ENCODE peak calls at places on chromosomes 16 and 17, in four cellular contexts. J is CD4-positive, alpha-beta memory T cell; E is GM23248; P is thoracic aorta. N is an unnamed sample.
A peak's percentile ranks its signal among the peaks of the same experiment; 100 is the strongest.

GRCh38 chr16:73275024-73275423 is 227.1 kb upstream of the ZFHX3 start:
- DNase-seq in J (no peak), E (no peak), P (no peak), N (no peak)

GRCh38 chr17:37310940-37311339 is 64.8 kb upstream of the C17orf78 start:
- DNase-seq in J (no peak), E (peak; percentile 20), P (no peak), N (no peak)

GRCh38 chr16:13529193-13529982 is 390.6 kb upstream of the ERCC4 start:
- DNase-seq in J (no peak), E (no peak), P (no peak), N (no peak)

GRCh38 chr17:68301438-68301959 is 10.2 kb downstream of the ARSG start:
- DNase-seq in J (no peak), E (no peak), P (no peak), N (no peak)

GRCh38 chr17:51120357-51120738 is 320 bp downstream of the SPAG9 start:
- DNase-seq in J (peak; percentile 64), E (no peak), P (no peak), N (no peak)

GRCh38 chr17:79563237-79564013 is 47.4 kb downstream of the RBFOX3 start:
- DNase-seq in J (no peak), E (peak; percentile 32), P (no peak), N (no peak)

GRCh38 chr17:71850792-71851191 is 270.0 kb upstream of the SOX9 start:
- DNase-seq in J (no peak), E (no peak), P (no peak), N (no peak)

GRCh38 chr17:57033296-57033695 is 51.8 kb upstream of the AKAP1 start:
- DNase-seq in J (no peak), E (no peak), P (peak; percentile 50), N (no peak)

GRCh38 chr16:27219161-27219560 is 15.8 kb downstream of the KDM8 start:
- DNase-seq in J (no peak), E (no peak), P (no peak), N (no peak)

GRCh38 chr17:74527081-74527480 is 4.2 kb downstream of the CD300LB start:
- DNase-seq in J (no peak), E (no peak), P (no peak), N (no peak)

GRCh38 chr16:79519448-79519847 is 81.1 kb downstream of the MAF start:
- DNase-seq in J (no peak), E (no peak), P (no peak), N (peak; percentile 75)

GRCh38 chr17:62809656-62810055 is 1.5 kb upstream of the MARCHF10 start:
- DNase-seq in J (no peak), E (peak; percentile 38), P (no peak), N (no peak)

GRCh38 chr17:61234102-61234750 is 165.4 kb upstream of the TBX2 start:
- DNase-seq in J (no peak), E (no peak), P (no peak), N (no peak)

GRCh38 chr17:34370376-34370996 is 7.5 kb upstream of the CCL1 start:
- DNase-seq in J (no peak), E (no peak), P (no peak), N (no peak)

GRCh38 chr17:77800832-77801231 is 157.7 kb upstream of the TNRC6C start:
- DNase-seq in J (no peak), E (no peak), P (no peak), N (no peak)

GRCh38 chr17:31907342-31907975 is 6.0 kb upstream of the UTP6 start:
- DNase-seq in J (no peak), E (peak; percentile 51), P (no peak), N (peak; percentile 70)

GRCh38 chr17:29712677-29713076 is 90.0 kb upstream of the CORO6 start:
- DNase-seq in J (no peak), E (no peak), P (no peak), N (no peak)

GRCh38 chr16:68533937-68534336 is 5.2 kb upstream of the ZFP90 start:
- DNase-seq in J (no peak), E (no peak), P (no peak), N (no peak)
- H3K27me3 ChIP-seq in J (no peaks in the 10 kb centered on the region), E (no peaks in the 10 kb centered on the region), P (no peaks in the 10 kb centered on the region), N (no peaks in the 10 kb centered on the region)

GRCh38 chr16:35572186-35572585 is 2112.8 kb downstream of the TP53TG3F start:
- DNase-seq in J (no peak), E (no peak), P (no peak), N (no peak)

GRCh38 chr16:35565626-35566025 is 2106.2 kb downstream of the TP53TG3F start:
- DNase-seq in J (no peak), E (no peak), P (no peak), N (no peak)

GRCh38 chr16:35573407-35573806 is 2114.0 kb downstream of the TP53TG3F start:
- DNase-seq in J (no peak), E (no peak), P (no peak), N (no peak)

GRCh38 chr16:35570946-35571345 is 2111.5 kb downstream of the TP53TG3F start:
- DNase-seq in J (no peak), E (no peak), P (no peak), N (no peak)

GRCh38 chr16:35569413-35569812 is 2110.0 kb downstream of the TP53TG3F start:
- DNase-seq in J (no peak), E (no peak), P (no peak), N (no peak)
- H3K9me3 ChIP-seq in J (no peaks in the 10 kb centered on the region), E (no peaks in the 10 kb centered on the region), P (no peaks in the 10 kb centered on the region), N (no peaks in the 10 kb centered on the region)

DNA sequence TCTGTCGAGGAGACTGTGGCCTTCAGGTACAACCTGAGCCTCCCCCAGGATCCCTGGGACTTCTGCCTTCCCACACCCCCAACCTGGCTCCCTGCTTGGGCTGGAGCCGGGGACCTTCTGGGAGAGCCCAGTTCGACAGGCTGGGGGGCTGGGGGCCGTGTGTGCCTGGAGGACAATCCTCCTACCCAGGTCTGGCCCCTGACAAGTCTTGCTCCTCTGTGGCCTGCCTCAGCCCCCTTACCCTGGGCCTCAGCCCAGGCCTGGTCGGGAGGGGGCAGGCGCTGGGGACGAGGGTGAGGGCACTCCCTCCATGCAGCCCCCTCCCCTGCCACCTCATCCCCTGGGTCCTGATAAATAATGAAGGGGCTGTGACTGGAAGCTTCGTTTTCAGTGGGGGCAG is 5.2 kb upstream of the BAHCC1 start:
- DNase-seq in J (no peak), E (no peak), P (no peak), N (peak; percentile 66)
- H3K27me3 ChIP-seq in J (peaks cover 49% of the 10 kb centered on the region), E (no peaks in the 10 kb centered on the region), P (no peaks in the 10 kb centered on the region), N (no peaks in the 10 kb centered on the region)

DNA sequence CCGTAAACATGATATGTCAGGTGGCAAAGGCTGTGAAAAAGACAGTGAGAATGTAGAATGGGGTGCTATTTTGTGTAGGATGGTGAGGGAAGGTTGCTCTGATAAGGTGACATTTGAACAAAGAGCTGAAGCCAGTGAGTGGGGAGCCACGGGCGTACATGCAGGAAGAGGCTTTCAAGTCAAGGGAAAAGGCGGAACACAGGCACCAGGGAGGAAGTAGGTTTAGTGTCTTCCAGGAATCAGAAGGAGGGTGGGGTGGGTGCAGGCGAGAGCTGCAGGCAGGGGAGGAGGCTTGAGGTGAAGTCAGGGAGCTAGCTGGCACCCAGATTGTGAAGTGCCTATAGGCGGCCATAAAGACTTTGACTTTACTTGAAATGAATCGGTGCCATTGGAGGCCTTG is 14.1 kb downstream of the ZFP90 start:
- DNase-seq in J (no peak), E (no peak), P (no peak), N (no peak)
- H3K9me3 ChIP-seq in J (peaks cover 18% of the 10 kb centered on the region), E (no peaks in the 10 kb centered on the region), P (peaks cover 82% of the 10 kb centered on the region), N (peaks cover 31% of the 10 kb centered on the region)

DNA sequence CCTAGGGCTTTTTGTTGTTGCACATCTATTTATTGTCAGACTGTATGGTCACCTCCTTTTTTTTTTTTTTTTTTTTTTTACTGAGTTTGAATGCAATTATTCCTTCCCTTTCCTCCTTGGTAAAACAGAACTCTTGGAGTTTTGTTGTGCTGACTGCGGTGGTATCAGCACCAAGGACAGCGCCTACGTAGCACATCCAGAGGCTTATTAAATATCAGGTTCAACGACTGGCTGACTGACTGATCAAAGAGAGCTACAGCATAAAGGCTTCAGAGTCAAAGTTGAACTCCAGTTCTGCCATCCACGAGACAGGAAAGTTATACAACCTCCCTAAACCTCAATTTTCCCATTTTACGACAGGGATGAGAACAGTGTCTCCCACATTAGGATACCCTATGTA is 86.1 kb upstream of the RBFOX1 start:
- DNase-seq in J (no peak), E (peak; percentile 0), P (no peak), N (no peak)
- H3K27me3 ChIP-seq in J (no peaks in the 10 kb centered on the region), E (no peaks in the 10 kb centered on the region), P (no peaks in the 10 kb centered on the region), N (no peaks in the 10 kb centered on the region)